ENCODE peak calls at places on chromosomes 11 and 22, in four cellular contexts. G, W, K and J are unnamed samples.

GRCh38 chr11:18578975-18579598 is 9.4 kb downstream of the UEVLD start:
- DNase-seq in G (no peak), W (no peak), K (no peak), J (no peak)

GRCh38 chr22:41699264-41700104 is at the start of gene MEI1:
- DNase-seq in G (peak; percentile 87), W (peak; percentile 57), K (peak; percentile 87), J (peak; percentile 28)

GRCh38 chr22:24593810-24594568 is 1.1 kb upstream of the LRRC75B start:
- DNase-seq in G (no peak), W (peak; percentile 52), K (no peak), J (no peak)

GRCh38 chr11:95515379-95515778 is 274.2 kb downstream of the FAM76B start:
- DNase-seq in G (no peak), W (no peak), K (no peak), J (no peak)

GRCh38 chr22:24105018-24105360 is 76.3 kb upstream of the SUSD2 start:
- DNase-seq in G (peak; percentile 42), W (no peak), K (peak; percentile 66), J (no peak)

GRCh38 chr11:19935507-19935906 is 222.9 kb downstream of the NAV2 start:
- DNase-seq in G (no peak), W (peak; percentile 64), K (no peak), J (peak; percentile 70)

GRCh38 chr11:69817265-69818236 is 1.7 kb downstream of the FGF3 start:
- DNase-seq in G (no peak), W (peak; percentile 88), K (no peak), J (no peak)

GRCh38 chr22:39524089-39524752 is 3.9 kb downstream of the ATF4 start:
- DNase-seq in G (no peak), W (peak; percentile 61), K (no peak), J (no peak)

GRCh38 chr11:106091480-106092123 is 14.1 kb downstream of the AASDHPPT start:
- DNase-seq in G (no peak), W (no peak), K (no peak), J (peak; percentile 57)

GRCh38 chr11:114216804-114217195 is 79.4 kb upstream of the NNMT start:
- DNase-seq in G (no peak), W (no peak), K (no peak), J (no peak)

GRCh38 chr11:128582496-128583366 is 4.6 kb downstream of the ETS1 start:
- DNase-seq in G (no peak), W (peak; percentile 60), K (no peak), J (peak; percentile 91)

GRCh38 chr22:47354668-47355387 is 592.4 kb downstream of the TBC1D22A start:
- DNase-seq in G (peak; percentile 8), W (no peak), K (no peak), J (no peak)

GRCh38 chr11:70049045-70049444 is 29.1 kb upstream of the ANO1 start:
- DNase-seq in G (no peak), W (no peak), K (no peak), J (no peak)

GRCh38 chr22:46681010-46681409 is 57.0 kb downstream of the CERK start:
- DNase-seq in G (no peak), W (peak; percentile 92), K (no peak), J (no peak)

GRCh38 chr11:30631148-30631547 is 45.0 kb upstream of the MPPED2 start:
- DNase-seq in G (no peak), W (no peak), K (no peak), J (no peak)

GRCh38 chr22:24440718-24441405 is 13.5 kb downstream of the ADORA2A start:
- DNase-seq in G (no peak), W (peak; percentile 55), K (peak; percentile 28), J (no peak)

GRCh38 chr22:45648320-45649070 is 23.1 kb upstream of the ATXN10 start:
- DNase-seq in G (no peak), W (no peak), K (no peak), J (no peak)

GRCh38 chr22:38314992-38315800 is 2.0 kb downstream of the CSNK1E start:
- DNase-seq in G (no peak), W (no peak), K (no peak), J (no peak)

GRCh38 chr11:74932169-74932568 is 16.7 kb downstream of the XRRA1 start:
- DNase-seq in G (no peak), W (no peak), K (no peak), J (no peak)

GRCh38 chr11:57728829-57729228 is 12.5 kb upstream of the SELENOH start:
- DNase-seq in G (no peak), W (no peak), K (no peak), J (no peak)

GRCh38 chr11:112795142-112795815 is 165.9 kb upstream of the NCAM1 start:
- DNase-seq in G (peak; percentile 60), W (peak; percentile 74), K (peak; percentile 59), J (no peak)

GRCh38 chr11:46920709-46921108 is 2.4 kb upstream of the LRP4 start:
- DNase-seq in G (peak; percentile 34), W (no peak), K (no peak), J (peak; percentile 91)

GRCh38 chr11:14956111-14956510 is 16.0 kb downstream of the CALCA start:
- DNase-seq in G (no peak), W (no peak), K (no peak), J (no peak)

GRCh38 chr22:40534379-40535188 is 101.9 kb downstream of the MRTFA start:
- DNase-seq in G (peak; percentile 33), W (peak; percentile 36), K (no peak), J (no peak)

GRCh38 chr22:40529817-40530216 is 106.7 kb downstream of the MRTFA start:
- DNase-seq in G (no peak), W (no peak), K (no peak), J (no peak)

GRCh38 chr22:40535189-40535512 is 101.4 kb downstream of the MRTFA start:
- DNase-seq in G (no peak), W (no peak), K (no peak), J (no peak)

GRCh38 chr22:40533712-40534378 is 102.7 kb downstream of the MRTFA start:
- DNase-seq in G (peak; percentile 28), W (peak; percentile 38), K (no peak), J (no peak)

GRCh38 chr22:40531951-40532900 is 104.3 kb downstream of the MRTFA start:
- DNase-seq in G (no peak), W (no peak), K (no peak), J (no peak)
- H3K4me3 ChIP-seq in G (no peak overlapping the region), W (no peak overlapping the region), K (peak overlapping the region; percentile 56), J (no peak overlapping the region)

GRCh38 chr11:65524010-65524746 is 705 bp upstream of the SCYL1 start:
- DNase-seq in G (peak; percentile 58), W (no peak), K (no peak), J (no peak)
- H3K4me3 ChIP-seq in G (no peak overlapping the region), W (peak overlapping the region; percentile 33), K (peak overlapping the region; percentile 100), J (peak overlapping the region; percentile 9)

GRCh38 chr11:61969391-61969758 is 1.9 kb upstream of the FTH1 start:
- DNase-seq in G (no peak), W (no peak), K (no peak), J (no peak)
- H3K4me3 ChIP-seq in G (no peak overlapping the region), W (no peak overlapping the region), K (peak overlapping the region; percentile 99), J (no peak overlapping the region)

GRCh38 chr11:35216962-35217667 is 78.1 kb downstream of the CD44 start:
- DNase-seq in G (no peak), W (no peak), K (no peak), J (no peak)

GRCh38 chr11:35215945-35216344 is 77.0 kb downstream of the CD44 start:
- DNase-seq in G (no peak), W (no peak), K (no peak), J (no peak)

GRCh38 chr11:35214792-35215193 is 75.8 kb downstream of the CD44 start:
- DNase-seq in G (no peak), W (peak; percentile 4), K (no peak), J (peak; percentile 98)

GRCh38 chr11:35211952-35212351 is 73.0 kb downstream of the CD44 start:
- DNase-seq in G (no peak), W (no peak), K (no peak), J (no peak)

DNA sequence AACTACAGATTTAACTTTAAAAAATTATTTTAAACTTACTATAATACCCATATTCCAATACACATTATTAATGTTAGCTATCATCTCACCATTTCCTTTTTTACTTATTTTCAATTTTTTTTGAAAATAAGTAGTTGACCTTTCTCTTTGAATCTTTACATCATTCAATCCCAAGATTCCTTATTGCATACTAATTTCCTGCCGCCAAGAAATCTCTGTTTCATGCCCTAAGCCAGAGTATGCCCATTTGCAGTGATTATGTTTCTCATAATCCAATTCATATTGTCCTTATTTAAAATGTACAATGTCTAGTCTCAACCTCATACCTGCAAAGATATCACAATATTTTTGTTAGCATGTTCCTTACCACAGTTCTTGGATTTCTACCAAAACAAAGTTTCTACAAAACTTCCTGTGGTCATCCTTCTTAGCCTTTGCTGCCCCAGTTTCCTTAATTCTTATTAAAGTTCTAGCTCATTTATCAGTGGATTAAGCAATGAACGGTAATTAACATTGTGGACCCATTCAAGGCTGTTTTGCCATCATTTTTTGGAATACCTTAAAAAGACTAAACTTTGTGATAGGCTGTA is 75.3 kb downstream of the CD44 start:
- DNase-seq in G (no peak), W (no peak), K (no peak), J (no peak)
- H3K4me3 ChIP-seq in G (no peak overlapping the region), W (no peak overlapping the region), K (no peak overlapping the region), J (no peak overlapping the region)

GRCh38 chr11:65389294-65389980 is 3.0 kb downstream of the FRMD8 start:
- DNase-seq in G (no peak), W (peak; percentile 45), K (no peak), J (no peak)
- H3K4me3 ChIP-seq in G (no peak overlapping the region), W (no peak overlapping the region), K (peak overlapping the region; percentile 49), J (no peak overlapping the region)

GRCh38 chr11:3639841-3640240 is 2.0 kb downstream of the ART5 start:
- DNase-seq in G (no peak), W (no peak), K (no peak), J (no peak)

GRCh38 chr11:3641191-3641590 is 601 bp downstream of the ART5 start:
- DNase-seq in G (no peak), W (peak; percentile 57), K (no peak), J (no peak)

GRCh38 chr11:3642071-3642951 is 519 bp upstream of the ART5 start:
- DNase-seq in G (peak; percentile 80), W (peak; percentile 99), K (no peak), J (peak; percentile 38)

GRCh38 chr11:3644817-3645235 is at the start of gene ART1:
- DNase-seq in G (no peak), W (no peak), K (no peak), J (no peak)

GRCh38 chr11:3641701-3642070 is at the start of gene ART5:
- DNase-seq in G (no peak), W (no peak), K (no peak), J (no peak)
- H3K4me3 ChIP-seq in G (peak within 1 kb of the TSS; percentile 73), W (peak within 1 kb of the TSS; percentile 59), K (peak within 1 kb of the TSS; percentile 63), J (peak within 1 kb of the TSS; percentile 53)

GRCh38 chr11:102267602-102268001 is 49.7 kb upstream of the BIRC3 start:
- DNase-seq in G (no peak), W (no peak), K (no peak), J (no peak)

GRCh38 chr11:102268985-102269470 is 48.3 kb upstream of the BIRC3 start:
- DNase-seq in G (no peak), W (peak; percentile 55), K (no peak), J (no peak)

GRCh38 chr11:102269927-102270326 is 47.4 kb upstream of the BIRC3 start:
- DNase-seq in G (no peak), W (no peak), K (no peak), J (no peak)

GRCh38 chr11:102266111-102266510 is 51.2 kb upstream of the BIRC3 start:
- DNase-seq in G (no peak), W (no peak), K (no peak), J (no peak)

GRCh38 chr11:102268083-102268984 is 49.0 kb upstream of the BIRC3 start:
- DNase-seq in G (peak; percentile 85), W (peak; percentile 98), K (peak; percentile 34), J (no peak)
- H3K4me3 ChIP-seq in G (peak overlapping the region; percentile 45), W (peak overlapping the region; percentile 47), K (peak overlapping the region; percentile 60), J (peak overlapping the region; percentile 31)